ENCODE peak calls at places on chromosomes 2 and 18, in nine cellular contexts. T is GM13977, D is T-helper 22 cell, E is cardiac fibroblast, L is HS-27A, U is heart left ventricle, Q is AG08395, A is NB4, M is EH. V is an unnamed sample.

GRCh38 chr2:126771501-126772195 is 115.7 kb downstream of the GYPC start:
- DNase-seq in T (no peak), D (no peak), E (no peak), L (no peak), U (no peak), Q (no peak), A (no peak), M (no peak), V (no peak)

GRCh38 chr2:10774394-10774793 is 38.2 kb downstream of the PDIA6 start:
- DNase-seq in T (no peak), D (no peak), E (no peak), L (no peak), U (peak; percentile 35), Q (no peak), A (no peak), M (no peak), V (no peak)

GRCh38 chr2:231711677-231712461 is 3.5 kb downstream of the PTMA start:
- DNase-seq in T (no peak), D (peak; percentile 34), E (no peak), L (no peak), U (no peak), Q (no peak), A (peak; percentile 34), M (no peak), V (no peak)

GRCh38 chr2:27856956-27857355 is 33.2 kb downstream of the RBKS start:
- DNase-seq in T (no peak), D (no peak), E (no peak), L (no peak), U (no peak), Q (no peak), A (no peak), M (no peak), V (no peak)

GRCh38 chr18:58370662-58371061 is 258.2 kb downstream of the ALPK2 start:
- DNase-seq in T (no peak), D (no peak), E (no peak), L (no peak), U (no peak), Q (no peak), A (no peak), M (no peak), V (no peak)

GRCh38 chr2:138846216-138846821 is 66.1 kb upstream of the NXPH2 start:
- DNase-seq in T (peak; percentile 34), D (no peak), E (peak; percentile 35), L (peak; percentile 33), U (no peak), Q (peak; percentile 28), A (peak; percentile 54), M (peak; percentile 15), V (no peak)

GRCh38 chr2:127770973-127771735 is 39.8 kb downstream of the WDR33 start:
- DNase-seq in T (no peak), D (no peak), E (peak; percentile 97), L (no peak), U (no peak), Q (peak; percentile 15), A (peak; percentile 57), M (peak; percentile 89), V (peak; percentile 91)

GRCh38 chr2:2269426-2269825 is 61.6 kb downstream of the MYT1L start:
- DNase-seq in T (no peak), D (no peak), E (no peak), L (no peak), U (no peak), Q (no peak), A (no peak), M (no peak), V (no peak)

GRCh38 chr2:24365051-24365450 is 4.7 kb upstream of the ITSN2 start:
- DNase-seq in T (peak; percentile 27), D (no peak), E (peak; percentile 29), L (no peak), U (peak; percentile 83), Q (no peak), A (no peak), M (no peak), V (no peak)

GRCh38 chr2:180184506-180184905 is 177.4 kb upstream of the CWC22 start:
- DNase-seq in T (no peak), D (no peak), E (peak; percentile 64), L (no peak), U (no peak), Q (no peak), A (no peak), M (peak; percentile 50), V (peak; percentile 42)

GRCh38 chr2:100317634-100318033 is 4.7 kb downstream of the LONRF2 start:
- DNase-seq in T (no peak), D (no peak), E (no peak), L (no peak), U (no peak), Q (no peak), A (no peak), M (no peak), V (no peak)

GRCh38 chr2:8540552-8541055 is 141.3 kb upstream of the ID2 start:
- DNase-seq in T (no peak), D (no peak), E (no peak), L (no peak), U (no peak), Q (no peak), A (no peak), M (no peak), V (no peak)

GRCh38 chr2:44937688-44938240 is 3.7 kb upstream of the SIX3 start:
- DNase-seq in T (no peak), D (no peak), E (no peak), L (no peak), U (no peak), Q (no peak), A (peak; percentile 97), M (no peak), V (no peak)

GRCh38 chr2:182951948-182952663 is 85.7 kb upstream of the FRZB start:
- DNase-seq in T (peak; percentile 16), D (no peak), E (peak; percentile 77), L (no peak), U (no peak), Q (no peak), A (no peak), M (no peak), V (peak; percentile 37)

GRCh38 chr18:10495936-10496335 is 29.9 kb upstream of the NAPG start:
- DNase-seq in T (no peak), D (no peak), E (no peak), L (no peak), U (no peak), Q (no peak), A (no peak), M (peak; percentile 25), V (no peak)

GRCh38 chr2:128304330-128304714 is 14.3 kb downstream of the HS6ST1 start:
- DNase-seq in T (no peak), D (no peak), E (no peak), L (no peak), U (no peak), Q (no peak), A (no peak), M (no peak), V (no peak)

GRCh38 chr18:42113529-42114191 is 158.6 kb downstream of the PIK3C3 start:
- DNase-seq in T (no peak), D (no peak), E (peak; percentile 45), L (no peak), U (no peak), Q (peak; percentile 14), A (peak; percentile 70), M (peak; percentile 59), V (peak; percentile 10)

GRCh38 chr18:56068030-56068671 is 480.2 kb upstream of the TCF4 start:
- DNase-seq in T (no peak), D (no peak), E (peak; percentile 72), L (peak; percentile 75), U (peak; percentile 27), Q (peak; percentile 72), A (no peak), M (peak; percentile 96), V (peak; percentile 15)

GRCh38 chr2:226066873-226067272 is 667.4 kb downstream of the NYAP2 start:
- DNase-seq in T (no peak), D (no peak), E (no peak), L (no peak), U (no peak), Q (no peak), A (no peak), M (no peak), V (no peak)

GRCh38 chr2:8300905-8301304 is 381.0 kb upstream of the ID2 start:
- DNase-seq in T (no peak), D (no peak), E (no peak), L (no peak), U (no peak), Q (no peak), A (no peak), M (no peak), V (no peak)

GRCh38 chr2:165573534-165574461 is 104.3 kb downstream of the CSRNP3 start:
- DNase-seq in T (no peak), D (no peak), E (peak; percentile 36), L (no peak), U (peak; percentile 49), Q (no peak), A (peak; percentile 3), M (no peak), V (no peak)

GRCh38 chr2:127014630-127015029 is 92.3 kb downstream of the BIN1 start:
- DNase-seq in T (no peak), D (no peak), E (peak; percentile 99), L (peak; percentile 31), U (no peak), Q (peak; percentile 84), A (peak; percentile 96), M (peak; percentile 89), V (peak; percentile 94)

GRCh38 chr2:214830794-214831346 is 21.4 kb upstream of the BARD1 start:
- DNase-seq in T (no peak), D (no peak), E (peak; percentile 60), L (no peak), U (no peak), Q (peak; percentile 12), A (peak; percentile 35), M (peak; percentile 39), V (no peak)

GRCh38 chr2:20525041-20526035 is 78.5 kb downstream of the RHOB start:
- DNase-seq in T (peak; percentile 78), D (no peak), E (peak; percentile 95), L (no peak), U (no peak), Q (peak; percentile 61), A (peak; percentile 98), M (peak; percentile 29), V (no peak)

GRCh38 chr18:59220164-59220783 is 316 bp downstream of the GRP start:
- DNase-seq in T (no peak), D (no peak), E (no peak), L (no peak), U (no peak), Q (peak; percentile 34), A (no peak), M (no peak), V (no peak)

GRCh38 chr2:133333189-133333588 is 235.1 kb downstream of the NCKAP5 start:
- DNase-seq in T (no peak), D (no peak), E (peak; percentile 49), L (no peak), U (no peak), Q (peak; percentile 10), A (no peak), M (peak; percentile 60), V (no peak)

GRCh38 chr2:121028577-121028976 is 256.4 kb downstream of the TFCP2L1 start:
- DNase-seq in T (no peak), D (no peak), E (no peak), L (no peak), U (no peak), Q (no peak), A (no peak), M (no peak), V (no peak)

GRCh38 chr18:9753863-9754262 is 45.8 kb downstream of the RAB31 start:
- DNase-seq in T (no peak), D (no peak), E (peak; percentile 94), L (peak; percentile 48), U (no peak), Q (no peak), A (no peak), M (peak; percentile 30), V (no peak)